ENCODE peak calls at places on chromosomes 11 and 22, in seven cellular contexts. O is tibial nerve, N is H1, T is mammary epithelial cell, L is adipocyte, J is body of pancreas, E is AG09309. R is an unnamed sample.

GRCh38 chr22:47407626-47408025 is 645.2 kb downstream of the TBC1D22A start:
- DNase-seq in O (no peak), N (no peak), T (no peak), L (no peak), J (no peak), E (no peak), R (no peak)

GRCh38 chr11:116545912-116546311 is 226.9 kb downstream of the BUD13 start:
- DNase-seq in O (no peak), N (no peak), T (no peak), L (no peak), J (no peak), E (no peak), R (no peak)

GRCh38 chr22:37223965-37224551 is 11.8 kb upstream of the SSTR3 start:
- DNase-seq in O (no peak), N (no peak), T (no peak), L (no peak), J (no peak), E (no peak), R (peak; percentile 44)

GRCh38 chr11:6116638-6117037 is 9.2 kb downstream of the OR56B4 start:
- DNase-seq in O (no peak), N (no peak), T (no peak), L (no peak), J (no peak), E (no peak), R (no peak)

GRCh38 chr11:126188332-126189108 is 22.9 kb downstream of the RPUSD4 start:
- DNase-seq in O (no peak), N (no peak), T (no peak), L (no peak), J (no peak), E (no peak), R (peak; percentile 81)

GRCh38 chr22:21042978-21043855 is 2.5 kb upstream of the LRRC74B start:
- DNase-seq in O (no peak), N (no peak), T (no peak), L (no peak), J (no peak), E (no peak), R (no peak)

GRCh38 chr11:128052912-128053641 is 534.3 kb downstream of the ETS1 start:
- DNase-seq in O (no peak), N (no peak), T (peak; percentile 73), L (peak; percentile 79), J (no peak), E (peak; percentile 51), R (no peak)

GRCh38 chr11:6568191-6568918 is 35.1 kb downstream of the RRP8 start:
- DNase-seq in O (no peak), N (no peak), T (peak; percentile 24), L (peak; percentile 48), J (peak; percentile 86), E (no peak), R (no peak)

GRCh38 chr22:36204641-36205032 is 3.0 kb upstream of the APOL4 start:
- DNase-seq in O (no peak), N (no peak), T (no peak), L (no peak), J (no peak), E (no peak), R (no peak)

GRCh38 chr11:2092956-2093412 is 46.2 kb downstream of the IGF2 start:
- DNase-seq in O (no peak), N (no peak), T (peak; percentile 95), L (peak; percentile 62), J (peak; percentile 96), E (no peak), R (no peak)

GRCh38 chr22:41479671-41480396 is 10.9 kb downstream of the ACO2 start:
- DNase-seq in O (no peak), N (peak; percentile 21), T (no peak), L (peak; percentile 68), J (no peak), E (no peak), R (no peak)

GRCh38 chr11:72111803-72112540 is 523 bp downstream of the ANAPC15 start:
- DNase-seq in O (peak; percentile 88), N (peak; percentile 93), T (peak; percentile 99), L (peak; percentile 99), J (peak; percentile 94), E (peak; percentile 98), R (no peak)

GRCh38 chr22:43828711-43829447 is 16.8 kb upstream of the EFCAB6 start:
- DNase-seq in O (peak; percentile 65), N (no peak), T (no peak), L (no peak), J (no peak), E (no peak), R (no peak)

GRCh38 chr11:104876838-104877500 is 21.3 kb downstream of the CASP12 start:
- DNase-seq in O (no peak), N (no peak), T (no peak), L (no peak), J (no peak), E (no peak), R (peak; percentile 23)

GRCh38 chr22:17369553-17370035 is 334 bp downstream of the CECR2 start:
- DNase-seq in O (no peak), N (no peak), T (no peak), L (peak; percentile 11), J (peak; percentile 48), E (no peak), R (peak; percentile 37)

GRCh38 chr11:65793144-65793581 is 6.3 kb downstream of the OVOL1 start:
- DNase-seq in O (no peak), N (no peak), T (peak; percentile 96), L (no peak), J (peak; percentile 90), E (no peak), R (no peak)

GRCh38 chr11:57359896-57360690 is 20.9 kb downstream of the PRG3 start:
- DNase-seq in O (no peak), N (no peak), T (no peak), L (no peak), J (peak; percentile 38), E (no peak), R (no peak)

GRCh38 chr22:30694171-30694637 is 470 bp upstream of the OSBP2 start:
- DNase-seq in O (no peak), N (peak; percentile 13), T (peak; percentile 21), L (peak; percentile 40), J (peak; percentile 75), E (no peak), R (peak; percentile 30)

GRCh38 chr11:35523351-35523768 is 2.1 kb downstream of the PAMR1 start:
- DNase-seq in O (no peak), N (no peak), T (no peak), L (peak; percentile 61), J (no peak), E (peak; percentile 21), R (no peak)

GRCh38 chr11:65545853-65546216 is 12.3 kb downstream of the LTBP3 start:
- DNase-seq in O (no peak), N (no peak), T (no peak), L (no peak), J (no peak), E (no peak), R (no peak)

GRCh38 chr11:126140932-126141291 is 70.5 kb downstream of the RPUSD4 start:
- DNase-seq in O (peak; percentile 65), N (no peak), T (no peak), L (peak; percentile 67), J (peak; percentile 27), E (no peak), R (no peak)

GRCh38 chr22:38257650-38258246 is 15.1 kb downstream of the TMEM184B start:
- DNase-seq in O (no peak), N (no peak), T (no peak), L (peak; percentile 20), J (peak; percentile 59), E (no peak), R (no peak)

GRCh38 chr11:104694259-104695070 is 203.8 kb downstream of the CASP12 start:
- DNase-seq in O (no peak), N (no peak), T (peak; percentile 74), L (no peak), J (no peak), E (no peak), R (no peak)

GRCh38 chr11:120305286-120305685 is 19.8 kb upstream of the TLCD5 start:
- DNase-seq in O (no peak), N (no peak), T (peak; percentile 41), L (no peak), J (no peak), E (no peak), R (no peak)

GRCh38 chr22:39287076-39287743 is 32.2 kb downstream of the RPL3 start:
- DNase-seq in O (no peak), N (no peak), T (no peak), L (no peak), J (no peak), E (no peak), R (no peak)

GRCh38 chr11:129390303-129390816 is 14.7 kb downstream of the BARX2 start:
- DNase-seq in O (no peak), N (no peak), T (no peak), L (no peak), J (no peak), E (no peak), R (no peak)

GRCh38 chr11:129385801-129386200 is 10.2 kb downstream of the BARX2 start:
- DNase-seq in O (no peak), N (no peak), T (no peak), L (no peak), J (no peak), E (no peak), R (no peak)

GRCh38 chr11:129384415-129384814 is 8.8 kb downstream of the BARX2 start:
- DNase-seq in O (no peak), N (no peak), T (no peak), L (no peak), J (no peak), E (no peak), R (no peak)

GRCh38 chr11:129388824-129389223 is 13.2 kb downstream of the BARX2 start:
- DNase-seq in O (no peak), N (no peak), T (no peak), L (no peak), J (no peak), E (no peak), R (no peak)

GRCh38 chr11:129386795-129387390 is 11.2 kb downstream of the BARX2 start:
- DNase-seq in O (no peak), N (no peak), T (no peak), L (no peak), J (no peak), E (no peak), R (no peak)
- H3K4me3 ChIP-seq in O (no peak overlapping the region), N (no peak overlapping the region), T (no peak overlapping the region), L (peak overlapping the region; percentile 23), J (no peak overlapping the region), E (no peak overlapping the region), R (no peak overlapping the region)

GRCh38 chr11:12695221-12695794 is 21.1 kb downstream of the TEAD1 start:
- DNase-seq in O (no peak), N (no peak), T (no peak), L (no peak), J (no peak), E (no peak), R (no peak)
- H3K4me3 ChIP-seq in O (no peak overlapping the region), N (no peak overlapping the region), T (no peak overlapping the region), L (no peak overlapping the region), J (no peak overlapping the region), E (no peak overlapping the region), R (no peak overlapping the region)

DNA sequence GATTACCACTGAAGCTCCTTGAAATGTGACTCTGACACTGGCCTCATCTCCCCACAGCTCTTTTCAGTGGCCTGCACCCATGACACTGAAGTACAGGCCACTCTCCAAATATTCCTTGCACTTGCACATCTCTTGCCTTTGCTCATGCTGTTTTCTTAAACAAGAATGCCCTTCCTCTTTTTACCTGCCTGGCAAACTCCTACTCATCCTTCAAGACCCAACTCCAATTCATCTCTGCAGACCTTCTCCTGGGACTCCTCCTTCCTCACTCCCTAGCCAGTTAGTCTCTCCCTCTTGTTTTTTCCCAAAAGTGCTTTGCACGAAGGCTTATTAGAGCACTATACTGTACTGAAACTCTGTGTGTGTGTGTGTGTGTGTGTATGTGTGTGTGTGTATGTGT is 2.6 kb downstream of the KCNE3 start:
- DNase-seq in O (no peak), N (no peak), T (no peak), L (no peak), J (no peak), E (no peak), R (no peak)
- H3K4me3 ChIP-seq in O (no peak overlapping the region), N (no peak overlapping the region), T (no peak overlapping the region), L (no peak overlapping the region), J (no peak overlapping the region), E (no peak overlapping the region), R (no peak overlapping the region)

GRCh38 chr11:62925745-62926668 is 4.8 kb upstream of the CHRM1 start:
- DNase-seq in O (no peak), N (no peak), T (no peak), L (peak; percentile 34), J (no peak), E (no peak), R (no peak)
- H3K4me3 ChIP-seq in O (peak overlapping the region; percentile 8), N (peak overlapping the region; percentile 76), T (no peak overlapping the region), L (peak overlapping the region; percentile 37), J (no peak overlapping the region), E (peak overlapping the region; percentile 7), R (no peak overlapping the region)